ENCODE peak calls at places on chromosomes 13 and 19, in seven cellular contexts. H, D, S, N, P, G and T are unnamed samples.

GRCh38 chr13:47719164-47719563 is 281.9 kb downstream of the SUCLA2 start:
- DNase-seq in N (no peak), H (no peak), P (no peak), G (no peak), D (no peak), S (no peak), T (no peak)

GRCh38 chr19:50790898-50791562 is 815 bp downstream of the ACP4 start:
- DNase-seq in P (no peak), N (no peak), S (no peak), H (no peak), D (no peak), G (no peak), T (no peak)

GRCh38 chr13:79448413-79448812 is 32.5 kb upstream of the NDFIP2 start:
- DNase-seq in N (peak), G (no peak), D (no peak), P (no peak), H (no peak), S (no peak), T (no peak)

GRCh38 chr13:65597839-65598818 is 1632.0 kb downstream of the PCDH9 start:
- DNase-seq in D (peak), N (no peak), S (no peak), G (no peak), H (no peak), P (no peak), T (no peak)

GRCh38 chr13:51619614-51620013 is 35.4 kb downstream of the WDFY2 start:
- DNase-seq in P (no peak), H (no peak), G (no peak), S (no peak), N (no peak), D (peak), T (no peak)

GRCh38 chr13:43544011-43544410 is 242.8 kb downstream of the ENOX1 start:
- DNase-seq in H (no peak), N (peak), S (no peak), P (no peak), D (no peak), G (no peak), T (no peak)

GRCh38 chr13:28067526-28067925 is 32.9 kb downstream of the FLT3 start:
- DNase-seq in P (no peak), G (no peak), S (no peak), D (no peak), N (peak), H (no peak), T (no peak)

GRCh38 chr13:36142735-36143134 is 11.6 kb upstream of the DCLK1 start:
- DNase-seq in H (no peak), G (no peak), N (peak), D (no peak), P (no peak), S (no peak), T (no peak)

GRCh38 chr13:79522583-79522982 is 41.6 kb downstream of the NDFIP2 start:
- DNase-seq in P (no peak), H (no peak), N (no peak), G (no peak), S (no peak), D (peak), T (no peak)

GRCh38 chr13:30429721-30430694 is 7.7 kb downstream of the UBE2L5 start:
- DNase-seq in D (peak), N (peak), P (no peak), S (no peak), G (no peak), H (no peak), T (no peak)

GRCh38 chr13:84609716-84610115 is 727.4 kb upstream of the SLITRK1 start:
- DNase-seq in D (no peak), N (peak), P (no peak), H (no peak), G (no peak), S (no peak), T (no peak)

GRCh38 chr13:101736551-101736950 is 284.1 kb downstream of the ITGBL1 start:
- DNase-seq in G (no peak), D (no peak), P (no peak), N (peak), H (no peak), S (no peak), T (no peak)